ENCODE peak calls at places on chromosome 13, in four cellular contexts. F is HCT116, O is GM12892, C is breast epithelium. U is an unnamed sample.

GRCh38 chr13:100392709-100393630 is 195.6 kb downstream of the GGACT start:
- DNase-seq in C (peak; percentile 48), O (no peak), F (peak; percentile 98), U (peak; percentile 78)

GRCh38 chr13:25281937-25282332 is 5.4 kb downstream of the MTMR6 start:
- DNase-seq in C (no peak), O (no peak), F (no peak), U (no peak)

GRCh38 chr13:110248449-110249143 is 58.4 kb downstream of the COL4A1 start:
- DNase-seq in F (no peak), O (no peak), C (no peak), U (no peak)

GRCh38 chr13:43544011-43544410 is 242.8 kb downstream of the ENOX1 start:
- DNase-seq in C (no peak), O (no peak), F (no peak), U (no peak)

GRCh38 chr13:85528578-85529215 is 270.5 kb downstream of the SLITRK6 start:
- DNase-seq in O (no peak), F (no peak), C (no peak), U (no peak)

GRCh38 chr13:81686877-81687276 is 1346.0 kb upstream of the SPRY2 start:
- DNase-seq in C (no peak), F (no peak), O (no peak), U (no peak)

GRCh38 chr13:101346161-101346560 is 70.1 kb downstream of the NALCN start:
- DNase-seq in O (no peak), F (no peak), C (no peak), U (no peak)

GRCh38 chr13:43129511-43130130 is 106.2 kb downstream of the DNAJC15 start:
- DNase-seq in F (no peak), C (no peak), O (no peak), U (no peak)

GRCh38 chr13:99969934-99970760 is 1.4 kb downstream of the ZIC5 start:
- DNase-seq in F (peak; percentile 66), C (no peak), O (no peak), U (peak; percentile 96)

GRCh38 chr13:79456656-79457365 is 24.1 kb upstream of the NDFIP2 start:
- DNase-seq in F (no peak), C (no peak), O (no peak), U (no peak)

GRCh38 chr13:24203726-24204295 is 43.3 kb downstream of the SPATA13 start:
- DNase-seq in C (no peak), F (no peak), O (no peak), U (no peak)

GRCh38 chr13:43388282-43389034 is 365.1 kb downstream of the DNAJC15 start:
- DNase-seq in F (peak; percentile 16), C (no peak), O (no peak), U (no peak)

GRCh38 chr13:111336666-111337065 is 16.2 kb downstream of the TEX29 start:
- DNase-seq in F (no peak), C (no peak), O (no peak), U (no peak)

GRCh38 chr13:81821259-81821658 is 1480.3 kb upstream of the SPRY2 start:
- DNase-seq in F (no peak), O (no peak), C (no peak), U (no peak)

GRCh38 chr13:28719227-28719562 is 425 bp upstream of the SLC46A3 start:
- DNase-seq in F (no peak), C (no peak), O (no peak), U (no peak)

GRCh38 chr13:38628554-38628953 is 58.3 kb upstream of the FREM2 start:
- DNase-seq in O (no peak), F (no peak), C (no peak), U (no peak)

GRCh38 chr13:42660367-42660965 is 86.5 kb downstream of the TNFSF11 start:
- DNase-seq in F (no peak), C (no peak), O (no peak), U (no peak)

GRCh38 chr13:61414686-61415664 is 674 bp downstream of the PCDH20 start:
- DNase-seq in F (no peak), O (no peak), C (no peak), U (no peak)

GRCh38 chr13:48928781-48929430 is 46.8 kb upstream of the FNDC3A start:
- DNase-seq in C (no peak), O (no peak), F (no peak), U (no peak)

GRCh38 chr13:61833228-61833627 is 417.6 kb upstream of the PCDH20 start:
- DNase-seq in O (no peak), F (no peak), C (no peak), U (no peak)

GRCh38 chr13:44103721-44104490 is 224.2 kb downstream of the LACC1 start:
- DNase-seq in F (no peak), O (no peak), C (peak; percentile 45), U (no peak)

GRCh38 chr13:100550433-100550832 is 38.2 kb downstream of the GGACT start:
- DNase-seq in O (no peak), F (no peak), C (no peak), U (no peak)

GRCh38 chr13:86581711-86582110 is 782.5 kb upstream of the SLITRK6 start:
- DNase-seq in C (no peak), F (no peak), O (no peak), U (no peak)

GRCh38 chr13:109667754-109668360 is 118.5 kb downstream of the IRS2 start:
- DNase-seq in F (no peak), O (no peak), C (peak; percentile 32), U (no peak)

GRCh38 chr13:52749446-52749845 is 9.8 kb upstream of the CNMD start:
- DNase-seq in O (no peak), C (no peak), F (no peak), U (no peak)

GRCh38 chr13:26927511-26927910 is 166.9 kb upstream of the GPR12 start:
- DNase-seq in C (no peak), F (no peak), O (no peak), U (no peak)

GRCh38 chr13:26929971-26930730 is 169.6 kb upstream of the GPR12 start:
- DNase-seq in C (no peak), O (peak; percentile 55), F (peak; percentile 54), U (peak; percentile 45)

GRCh38 chr13:26921918-26922317 is 161.3 kb upstream of the GPR12 start:
- DNase-seq in C (no peak), F (no peak), O (no peak), U (no peak)

GRCh38 chr13:26923824-26924605 is 163.4 kb upstream of the GPR12 start:
- DNase-seq in O (no peak), F (no peak), C (no peak), U (no peak)

DNA sequence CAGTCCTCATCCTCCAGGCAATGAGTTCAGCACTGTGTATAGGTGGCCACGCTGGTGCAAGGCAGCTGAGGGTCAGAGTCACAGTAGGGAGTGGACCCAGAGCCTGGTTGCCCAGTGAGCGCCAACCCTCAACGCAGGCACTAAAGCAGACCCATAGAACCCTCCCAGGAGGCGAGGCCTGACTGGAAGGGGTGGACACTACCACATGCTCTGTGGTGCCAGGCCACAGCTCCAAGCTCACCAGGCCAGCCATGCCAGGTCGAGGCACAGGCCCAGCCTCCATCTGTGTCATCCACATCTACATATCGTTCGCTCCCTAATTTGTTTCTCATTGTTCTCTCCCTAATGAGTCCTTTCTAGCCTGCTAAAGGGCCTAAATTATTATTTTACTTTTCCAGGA is 165.8 kb upstream of the GPR12 start:
- DNase-seq in O (no peak), C (no peak), F (no peak), U (no peak)
- TF ChIP-seq POLR2A in O (no peak), C (no peak), F (no peak), U (no peak)

GRCh38 chr13:32047088-32047487 is 15.5 kb downstream of the FRY start:
- DNase-seq in F (no peak), C (no peak), O (no peak), U (no peak)
- TF ChIP-seq POLR2A in F (no peak), C (no peak), O (no peak), U (no peak)

GRCh38 chr13:32587014-32587773 is 942 bp downstream of the PDS5B start:
- DNase-seq in O (peak; percentile 29), C (peak; percentile 32), F (peak; percentile 16), U (peak; percentile 27)
- TF ChIP-seq POLR2A in O (peak; percentile 39), C (no peak), F (no peak), U (no peak)

DNA sequence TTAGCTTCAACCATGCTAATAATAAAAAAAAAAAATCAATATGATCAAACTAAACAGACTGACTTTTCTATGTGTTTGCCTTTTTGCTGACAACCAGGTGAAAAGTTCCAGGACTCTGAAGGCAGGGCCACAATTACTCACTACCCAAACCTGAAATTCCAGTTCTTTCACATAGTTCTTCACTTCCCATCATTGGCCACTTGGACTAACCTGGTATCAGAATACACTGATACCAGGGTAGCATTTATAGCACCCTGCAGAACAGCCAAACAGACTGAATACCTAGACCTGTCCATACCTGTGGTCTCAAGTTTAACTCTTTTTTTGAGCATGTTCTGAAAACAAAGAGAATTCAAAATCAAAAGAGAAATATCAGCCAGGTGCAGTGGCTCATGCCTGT is 25.1 kb downstream of the ELF1 start:
- DNase-seq in F (peak; percentile 87), C (peak; percentile 60), O (no peak), U (no peak)
- TF ChIP-seq POLR2A in F (no peak), C (no peak), O (no peak), U (no peak)

GRCh38 chr13:51524312-51524711 is 60.0 kb upstream of the WDFY2 start:
- DNase-seq in C (no peak), O (no peak), F (no peak), U (no peak)
- TF ChIP-seq POLR2A in C (no peak), O (no peak), F (no peak), U (no peak)

GRCh38 chr13:98486412-98486811 is 90.5 kb downstream of the STK24 start:
- DNase-seq in F (no peak), C (no peak), O (no peak), U (no peak)
- TF ChIP-seq POLR2A in F (no peak), C (no peak), O (no peak), U (no peak)

GRCh38 chr13:77696863-77697207 is 652 bp upstream of the SLAIN1 start:
- DNase-seq in F (no peak), O (no peak), C (no peak), U (no peak)

GRCh38 chr13:77699059-77699680 is 1.7 kb downstream of the SLAIN1 start:
- DNase-seq in C (no peak), O (no peak), F (no peak), U (no peak)

GRCh38 chr13:77698211-77699058 is 948 bp downstream of the SLAIN1 start:
- DNase-seq in O (peak; percentile 23), C (no peak), F (no peak), U (no peak)

GRCh38 chr13:77696006-77696862 is 1.3 kb upstream of the SLAIN1 start:
- DNase-seq in C (no peak), F (no peak), O (no peak), U (no peak)

DNA sequence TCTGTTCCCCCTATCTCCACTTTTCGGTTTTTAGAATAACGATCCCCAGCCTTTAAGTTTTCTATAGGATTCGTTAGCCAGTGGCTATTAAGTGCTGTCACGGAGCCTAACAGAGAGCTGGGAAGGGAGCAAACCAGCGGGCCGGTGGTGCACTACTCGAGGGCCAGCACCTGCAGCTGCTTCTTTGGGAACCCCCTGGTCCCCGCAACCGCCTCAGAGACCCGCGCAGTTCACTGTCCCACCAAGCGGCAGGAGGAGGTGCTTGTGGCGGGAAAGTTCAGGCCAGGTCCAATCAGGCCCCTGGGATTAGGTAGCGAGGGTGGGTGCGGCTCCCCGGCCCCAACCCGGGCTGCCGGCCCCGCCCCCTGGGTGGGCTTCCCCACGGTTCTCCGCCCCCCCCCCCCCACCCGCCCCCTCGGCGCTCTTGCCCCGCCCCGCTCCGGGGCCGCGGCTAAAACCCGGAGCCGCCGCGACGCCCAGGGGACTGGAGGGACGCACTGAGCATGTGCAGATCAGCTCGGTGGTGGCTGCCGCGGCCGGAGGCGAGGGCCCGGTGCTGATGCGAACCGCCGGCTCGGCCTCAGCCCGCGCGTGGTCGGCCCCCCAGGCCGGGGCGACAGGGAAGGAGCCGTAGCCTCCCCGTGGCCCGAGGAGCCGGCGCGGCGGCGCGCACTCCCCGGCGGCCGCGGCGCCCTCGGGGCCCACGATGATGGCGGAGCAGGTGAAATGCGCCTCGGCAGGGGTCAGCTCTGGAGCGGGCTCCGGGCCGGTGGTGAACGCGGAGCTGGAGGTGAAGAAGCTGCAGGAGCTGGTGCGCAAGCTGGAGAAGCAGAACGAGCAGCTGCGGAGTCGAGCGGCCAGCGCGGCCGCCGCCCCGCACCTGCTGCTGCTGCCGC is at the start of gene SLAIN1:
- DNase-seq in C (peak; percentile 67), O (peak; percentile 71), F (no peak), U (no peak)
- TF ChIP-seq POLR2A in C (no peak), O (peak; percentile 74), F (no peak), U (no peak)